ENCODE peak calls at places on chromosome 16, in four cellular contexts. One of them, this sample, is unnamed.

GRCh38 chr16:15532825-15533224 is 98.4 kb downstream of the BMERB1 start:
- DNase-seq in transverse colon: no peak
- DNase-seq in esophagus muscularis mucosa: no peak
- DNase-seq in HCT116: no peak
- DNase-seq in this sample: no peak

GRCh38 chr16:16131659-16132058 is 91.6 kb downstream of the ABCC6 start:
- DNase-seq in transverse colon: no peak
- DNase-seq in esophagus muscularis mucosa: no peak
- DNase-seq in HCT116: no peak
- DNase-seq in this sample: no peak

GRCh38 chr16:2715519-2715918 is 4.5 kb downstream of the PRSS27 start:
- DNase-seq in transverse colon: peak; percentile 60
- DNase-seq in esophagus muscularis mucosa: no peak
- DNase-seq in HCT116: no peak
- DNase-seq in this sample: no peak

GRCh38 chr16:23351360-23351759 is 49.3 kb downstream of the SCNN1B start:
- DNase-seq in transverse colon: peak; percentile 79
- DNase-seq in esophagus muscularis mucosa: no peak
- DNase-seq in HCT116: no peak
- DNase-seq in this sample: no peak

GRCh38 chr16:70391881-70392481 is 45.3 kb downstream of the DDX19A start:
- DNase-seq in transverse colon: no peak
- DNase-seq in esophagus muscularis mucosa: no peak
- DNase-seq in HCT116: no peak
- DNase-seq in this sample: no peak

GRCh38 chr16:22123146-22123545 is 30.8 kb downstream of the VWA3A start:
- DNase-seq in transverse colon: no peak
- DNase-seq in esophagus muscularis mucosa: no peak
- DNase-seq in HCT116: peak; percentile 2
- DNase-seq in this sample: no peak

GRCh38 chr16:68367034-68367433 is 56.2 kb downstream of the PRMT7 start:
- DNase-seq in transverse colon: peak; percentile 56
- DNase-seq in esophagus muscularis mucosa: no peak
- DNase-seq in HCT116: peak; percentile 16
- DNase-seq in this sample: no peak

GRCh38 chr16:74224828-74225227 is 71.8 kb upstream of the PSMD7 start:
- DNase-seq in transverse colon: no peak
- DNase-seq in esophagus muscularis mucosa: peak; percentile 17
- DNase-seq in HCT116: no peak
- DNase-seq in this sample: no peak

GRCh38 chr16:56781565-56781964 is 51.6 kb downstream of the NUP93 start:
- DNase-seq in transverse colon: no peak
- DNase-seq in esophagus muscularis mucosa: no peak
- DNase-seq in HCT116: no peak
- DNase-seq in this sample: no peak

GRCh38 chr16:49552273-49552928 is 178.8 kb downstream of the C16orf78 start:
- DNase-seq in transverse colon: no peak
- DNase-seq in esophagus muscularis mucosa: no peak
- DNase-seq in HCT116: no peak
- DNase-seq in this sample: no peak

GRCh38 chr16:85550422-85551318 is 62.5 kb upstream of the GSE1 start:
- DNase-seq in transverse colon: no peak
- DNase-seq in esophagus muscularis mucosa: no peak
- DNase-seq in HCT116: no peak
- DNase-seq in this sample: no peak
- TF ChIP-seq CTCF in transverse colon: no peak
- TF ChIP-seq CTCF in esophagus muscularis mucosa: no peak
- TF ChIP-seq CTCF in HCT116: no peak
- TF ChIP-seq CTCF in this sample: no peak

GRCh38 chr16:30844671-30845449 is 49.0 kb downstream of the BCL7C start:
- DNase-seq in transverse colon: peak; percentile 76
- DNase-seq in esophagus muscularis mucosa: peak; percentile 93
- DNase-seq in HCT116: peak; percentile 71
- DNase-seq in this sample: no peak
- TF ChIP-seq POLR2AphosphoS5 in transverse colon: no peak
- TF ChIP-seq POLR2AphosphoS5 in esophagus muscularis mucosa: no peak
- TF ChIP-seq POLR2AphosphoS5 in HCT116: no peak
- TF ChIP-seq POLR2AphosphoS5 in this sample: peak; percentile 21

GRCh38 chr16:88868974-88869672 is 2.7 kb upstream of the PABPN1L start:
- DNase-seq in transverse colon: no peak
- DNase-seq in esophagus muscularis mucosa: no peak
- DNase-seq in HCT116: no peak
- DNase-seq in this sample: no peak
- H3K27me3 ChIP-seq in transverse colon: peaks cover 45% of the 10 kb centered on the region
- H3K27me3 ChIP-seq in esophagus muscularis mucosa: peaks cover 80% of the 10 kb centered on the region
- H3K27me3 ChIP-seq in HCT116: no peaks in the 10 kb centered on the region
- H3K27me3 ChIP-seq in this sample: peaks cover 11% of the 10 kb centered on the region

GRCh38 chr16:28987170-28987853 is 2.5 kb downstream of the LAT start:
- DNase-seq in transverse colon: no peak
- DNase-seq in esophagus muscularis mucosa: no peak
- DNase-seq in HCT116: no peak
- DNase-seq in this sample: no peak
- TF ChIP-seq CTCF in transverse colon: no peak
- TF ChIP-seq CTCF in esophagus muscularis mucosa: no peak
- TF ChIP-seq CTCF in HCT116: no peak
- TF ChIP-seq CTCF in this sample: no peak

GRCh38 chr16:89275837-89276720 is 58.6 kb downstream of the ZNF778 start:
- DNase-seq in transverse colon: no peak
- DNase-seq in esophagus muscularis mucosa: no peak
- DNase-seq in HCT116: no peak
- DNase-seq in this sample: no peak
- TF ChIP-seq POLR2AphosphoS5 in transverse colon: no peak
- TF ChIP-seq POLR2AphosphoS5 in esophagus muscularis mucosa: no peak
- TF ChIP-seq POLR2AphosphoS5 in HCT116: no peak
- TF ChIP-seq POLR2AphosphoS5 in this sample: no peak

GRCh38 chr16:31148281-31148728 is 1.6 kb downstream of the PRSS36 start:
- DNase-seq in transverse colon: peak; percentile 88
- DNase-seq in esophagus muscularis mucosa: no peak
- DNase-seq in HCT116: peak; percentile 35
- DNase-seq in this sample: no peak
- H3K27me3 ChIP-seq in transverse colon: peaks cover 16% of the 10 kb centered on the region
- H3K27me3 ChIP-seq in esophagus muscularis mucosa: peaks cover 45% of the 10 kb centered on the region
- H3K27me3 ChIP-seq in HCT116: no peaks in the 10 kb centered on the region
- H3K27me3 ChIP-seq in this sample: no peaks in the 10 kb centered on the region

GRCh38 chr16:30355144-30355953 is at the start of gene CD2BP2:
- DNase-seq in transverse colon: peak; percentile 98
- DNase-seq in esophagus muscularis mucosa: peak; percentile 99
- DNase-seq in HCT116: peak; percentile 99
- DNase-seq in this sample: peak; percentile 96
- TF ChIP-seq CTCF in transverse colon: no peak
- TF ChIP-seq CTCF in esophagus muscularis mucosa: no peak
- TF ChIP-seq CTCF in HCT116: peak; percentile 18
- TF ChIP-seq CTCF in this sample: no peak

DNA sequence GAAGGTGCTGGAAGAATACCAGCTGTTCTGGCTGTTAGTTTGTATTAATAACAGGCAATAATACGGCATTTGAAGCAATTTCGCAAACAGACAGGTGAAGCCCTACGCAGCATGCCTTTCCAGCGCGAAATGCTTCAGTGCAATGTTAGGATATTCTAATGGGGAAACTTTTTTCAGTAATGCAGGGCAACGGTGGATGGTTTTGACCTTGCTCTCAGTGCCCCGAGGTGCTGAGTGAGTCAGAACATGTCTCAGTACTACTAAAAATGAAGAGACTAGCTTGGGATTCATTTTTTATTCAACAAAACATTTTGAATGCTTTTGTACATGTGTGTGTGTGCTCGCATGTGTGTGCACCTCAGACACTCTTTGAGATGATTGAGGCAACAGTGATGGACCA is 172.2 kb downstream of the RBFOX1 start:
- DNase-seq in transverse colon: no peak
- DNase-seq in esophagus muscularis mucosa: no peak
- DNase-seq in HCT116: no peak
- DNase-seq in this sample: no peak
- TF ChIP-seq POLR2AphosphoS5 in transverse colon: no peak
- TF ChIP-seq POLR2AphosphoS5 in esophagus muscularis mucosa: no peak
- TF ChIP-seq POLR2AphosphoS5 in HCT116: no peak
- TF ChIP-seq POLR2AphosphoS5 in this sample: no peak

GRCh38 chr16:84318091-84318975 is 23.7 kb downstream of the WFDC1 start:
- DNase-seq in transverse colon: no peak
- DNase-seq in esophagus muscularis mucosa: no peak
- DNase-seq in HCT116: no peak
- DNase-seq in this sample: no peak
- H3K27me3 ChIP-seq in transverse colon: no peaks in the 10 kb centered on the region
- H3K27me3 ChIP-seq in esophagus muscularis mucosa: peaks cover 9% of the 10 kb centered on the region
- H3K27me3 ChIP-seq in HCT116: peaks cover 20% of the 10 kb centered on the region
- H3K27me3 ChIP-seq in this sample: no peaks in the 10 kb centered on the region

This sample was measured in breast epithelium.